ENCODE peak calls at places on chromosomes 6 and 20, in eight cellular contexts. One of them, this sample, is unnamed. For H3K27me3 and H3K36me3, the result is how much of the 10 kb centered on the place peaks cover.

GRCh38 chr20:63327229-63327745 is 33.9 kb downstream of the CHRNA4 start:
- DNase-seq in pancreas: no peak
- DNase-seq in body of pancreas: no peak
- DNase-seq in mesendoderm: no peak
- DNase-seq in transverse colon: no peak
- DNase-seq in cardiac muscle cell: no peak
- DNase-seq in ovary: no peak
- DNase-seq in spleen: no peak
- DNase-seq in this sample: no peak

GRCh38 chr20:48758206-48758820 is 69.5 kb downstream of the PREX1 start:
- DNase-seq in pancreas: no peak
- DNase-seq in body of pancreas: no peak
- DNase-seq in mesendoderm: no peak
- DNase-seq in transverse colon: peak
- DNase-seq in cardiac muscle cell: no peak
- DNase-seq in ovary: no peak
- DNase-seq in spleen: peak
- DNase-seq in this sample: no peak

GRCh38 chr6:170288091-170288631 is 2.7 kb downstream of the DLL1 start:
- DNase-seq in pancreas: no peak
- DNase-seq in body of pancreas: no peak
- DNase-seq in mesendoderm: no peak
- DNase-seq in transverse colon: no peak
- DNase-seq in cardiac muscle cell: no peak
- DNase-seq in ovary: no peak
- DNase-seq in spleen: peak
- DNase-seq in this sample: peak

GRCh38 chr6:9250852-9251251 is 815.5 kb upstream of the SLC35B3 start:
- DNase-seq in pancreas: peak
- DNase-seq in body of pancreas: peak
- DNase-seq in mesendoderm: peak
- DNase-seq in transverse colon: peak
- DNase-seq in cardiac muscle cell: peak
- DNase-seq in ovary: no peak
- DNase-seq in spleen: no peak
- DNase-seq in this sample: peak

GRCh38 chr6:166861304-166861703 is 95.0 kb downstream of the RNASET2 start:
- DNase-seq in pancreas: no peak
- DNase-seq in body of pancreas: no peak
- DNase-seq in mesendoderm: peak
- DNase-seq in transverse colon: no peak
- DNase-seq in cardiac muscle cell: no peak
- DNase-seq in ovary: no peak
- DNase-seq in spleen: no peak
- DNase-seq in this sample: no peak

GRCh38 chr20:3890410-3890751 is 1.2 kb downstream of the PANK2 start:
- DNase-seq in pancreas: no peak
- DNase-seq in body of pancreas: no peak
- DNase-seq in mesendoderm: no peak
- DNase-seq in transverse colon: no peak
- DNase-seq in cardiac muscle cell: peak
- DNase-seq in ovary: no peak
- DNase-seq in spleen: no peak
- DNase-seq in this sample: no peak

GRCh38 chr6:147684906-147685305 is 176.4 kb downstream of the SAMD5 start:
- DNase-seq in pancreas: no peak
- DNase-seq in body of pancreas: no peak
- DNase-seq in mesendoderm: no peak
- DNase-seq in transverse colon: no peak
- DNase-seq in cardiac muscle cell: no peak
- DNase-seq in ovary: no peak
- DNase-seq in spleen: no peak
- DNase-seq in this sample: no peak

GRCh38 chr6:108798672-108799355 is 49.4 kb upstream of the ARMC2 start:
- DNase-seq in pancreas: no peak
- DNase-seq in body of pancreas: peak
- DNase-seq in mesendoderm: peak
- DNase-seq in transverse colon: peak
- DNase-seq in cardiac muscle cell: peak
- DNase-seq in ovary: no peak
- DNase-seq in spleen: peak
- DNase-seq in this sample: no peak

GRCh38 chr6:37131104-37131959 is 38.6 kb upstream of the PIM1 start:
- DNase-seq in pancreas: no peak
- DNase-seq in body of pancreas: no peak
- DNase-seq in mesendoderm: peak
- DNase-seq in transverse colon: peak
- DNase-seq in cardiac muscle cell: peak
- DNase-seq in ovary: no peak
- DNase-seq in spleen: no peak
- DNase-seq in this sample: peak

GRCh38 chr6:32133786-32134185 is 3.7 kb upstream of the FKBPL start:
- DNase-seq in pancreas: no peak
- DNase-seq in body of pancreas: no peak
- DNase-seq in mesendoderm: no peak
- DNase-seq in transverse colon: no peak
- DNase-seq in cardiac muscle cell: no peak
- DNase-seq in ovary: no peak
- DNase-seq in spleen: no peak
- DNase-seq in this sample: no peak

GRCh38 chr20:50245561-50246366 is 55.1 kb downstream of the CEBPB start:
- DNase-seq in pancreas: no peak
- DNase-seq in body of pancreas: no peak
- DNase-seq in mesendoderm: no peak
- DNase-seq in transverse colon: no peak
- DNase-seq in cardiac muscle cell: no peak
- DNase-seq in ovary: no peak
- DNase-seq in spleen: no peak
- DNase-seq in this sample: no peak

GRCh38 chr20:62225026-62225425 is 4.9 kb upstream of the HRH3 start:
- DNase-seq in pancreas: no peak
- DNase-seq in body of pancreas: no peak
- DNase-seq in mesendoderm: no peak
- DNase-seq in transverse colon: no peak
- DNase-seq in cardiac muscle cell: no peak
- DNase-seq in ovary: no peak
- DNase-seq in spleen: no peak
- DNase-seq in this sample: no peak
- H3K27me3 ChIP-seq in pancreas: under half
- H3K27me3 ChIP-seq in body of pancreas: under half
- H3K27me3 ChIP-seq in mesendoderm: under half
- H3K27me3 ChIP-seq in transverse colon: half or more
- H3K27me3 ChIP-seq in cardiac muscle cell: half or more
- H3K27me3 ChIP-seq in ovary: under half
- H3K27me3 ChIP-seq in spleen: under half
- H3K27me3 ChIP-seq in this sample: under half

DNA sequence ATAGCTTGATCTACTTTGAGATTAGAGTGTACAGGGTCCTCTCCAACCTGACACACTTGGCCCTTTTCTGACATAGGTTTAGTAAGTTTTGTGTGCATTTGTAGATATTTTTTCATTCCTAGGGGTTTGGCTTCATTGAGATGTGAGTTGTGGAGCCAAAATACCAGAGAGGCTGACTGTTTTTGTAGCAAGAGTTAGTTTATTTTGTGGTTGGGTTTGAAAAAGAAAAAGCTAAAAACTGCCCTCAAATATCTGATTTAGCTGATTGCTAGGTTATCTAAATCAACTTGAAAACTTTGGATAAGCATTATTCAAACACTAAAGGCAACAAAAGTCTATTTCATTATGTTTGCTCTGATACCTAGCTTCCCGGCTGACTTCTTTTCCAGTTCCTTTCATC is 164.7 kb upstream of the CENPW start:
- DNase-seq in pancreas: no peak
- DNase-seq in body of pancreas: no peak
- DNase-seq in mesendoderm: no peak
- DNase-seq in transverse colon: no peak
- DNase-seq in cardiac muscle cell: no peak
- DNase-seq in ovary: no peak
- DNase-seq in spleen: no peak
- DNase-seq in this sample: no peak
- H3K4me3 ChIP-seq in pancreas: no peak
- H3K4me3 ChIP-seq in body of pancreas: no peak
- H3K4me3 ChIP-seq in mesendoderm: no peak
- H3K4me3 ChIP-seq in transverse colon: no peak
- H3K4me3 ChIP-seq in cardiac muscle cell: no peak
- H3K4me3 ChIP-seq in ovary: no peak
- H3K4me3 ChIP-seq in spleen: no peak
- H3K4me3 ChIP-seq in this sample: no peak

DNA sequence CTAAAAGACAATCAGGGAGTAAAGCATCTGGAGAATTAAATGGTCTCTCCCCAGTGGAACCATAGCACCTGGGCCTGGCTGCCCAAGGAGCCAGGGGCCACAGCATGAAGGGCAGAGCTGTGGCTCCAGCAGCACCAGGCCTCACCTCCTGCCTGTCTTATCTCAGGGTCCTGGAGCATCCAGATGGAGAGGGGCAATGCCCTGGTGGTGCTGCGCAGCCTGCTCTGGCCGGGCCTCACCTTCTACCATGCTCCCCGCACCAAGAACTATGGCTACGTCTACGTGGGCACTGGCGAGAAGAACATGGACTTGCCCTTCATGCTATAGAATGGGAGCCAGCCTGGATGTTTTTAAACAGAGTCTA is 17.0 kb downstream of the MRPS18A start:
- DNase-seq in pancreas: no peak
- DNase-seq in body of pancreas: no peak
- DNase-seq in mesendoderm: no peak
- DNase-seq in transverse colon: no peak
- DNase-seq in cardiac muscle cell: no peak
- DNase-seq in ovary: no peak
- DNase-seq in spleen: no peak
- DNase-seq in this sample: no peak
- H3K36me3 ChIP-seq in pancreas: under half
- H3K36me3 ChIP-seq in body of pancreas: under half
- H3K36me3 ChIP-seq in mesendoderm: under half
- H3K36me3 ChIP-seq in transverse colon: under half
- H3K36me3 ChIP-seq in cardiac muscle cell: under half
- H3K36me3 ChIP-seq in ovary: under half
- H3K36me3 ChIP-seq in spleen: half or more
- H3K36me3 ChIP-seq in this sample: under half

GRCh38 chr20:57428611-57429496 is 37.7 kb downstream of the RBM38 start:
- DNase-seq in pancreas: peak
- DNase-seq in body of pancreas: peak
- DNase-seq in mesendoderm: no peak
- DNase-seq in transverse colon: no peak
- DNase-seq in cardiac muscle cell: no peak
- DNase-seq in ovary: no peak
- DNase-seq in spleen: peak
- DNase-seq in this sample: peak

GRCh38 chr20:57426156-57426769 is 35.1 kb downstream of the RBM38 start:
- DNase-seq in pancreas: no peak
- DNase-seq in body of pancreas: no peak
- DNase-seq in mesendoderm: no peak
- DNase-seq in transverse colon: no peak
- DNase-seq in cardiac muscle cell: no peak
- DNase-seq in ovary: no peak
- DNase-seq in spleen: peak
- DNase-seq in this sample: peak

GRCh38 chr20:57426831-57427230 is 35.6 kb downstream of the RBM38 start:
- DNase-seq in pancreas: no peak
- DNase-seq in body of pancreas: no peak
- DNase-seq in mesendoderm: no peak
- DNase-seq in transverse colon: no peak
- DNase-seq in cardiac muscle cell: no peak
- DNase-seq in ovary: no peak
- DNase-seq in spleen: peak
- DNase-seq in this sample: no peak

GRCh38 chr20:57425150-57426013 is 34.2 kb downstream of the RBM38 start:
- DNase-seq in pancreas: no peak
- DNase-seq in body of pancreas: no peak
- DNase-seq in mesendoderm: peak
- DNase-seq in transverse colon: no peak
- DNase-seq in cardiac muscle cell: no peak
- DNase-seq in ovary: no peak
- DNase-seq in spleen: peak
- DNase-seq in this sample: peak

DNA sequence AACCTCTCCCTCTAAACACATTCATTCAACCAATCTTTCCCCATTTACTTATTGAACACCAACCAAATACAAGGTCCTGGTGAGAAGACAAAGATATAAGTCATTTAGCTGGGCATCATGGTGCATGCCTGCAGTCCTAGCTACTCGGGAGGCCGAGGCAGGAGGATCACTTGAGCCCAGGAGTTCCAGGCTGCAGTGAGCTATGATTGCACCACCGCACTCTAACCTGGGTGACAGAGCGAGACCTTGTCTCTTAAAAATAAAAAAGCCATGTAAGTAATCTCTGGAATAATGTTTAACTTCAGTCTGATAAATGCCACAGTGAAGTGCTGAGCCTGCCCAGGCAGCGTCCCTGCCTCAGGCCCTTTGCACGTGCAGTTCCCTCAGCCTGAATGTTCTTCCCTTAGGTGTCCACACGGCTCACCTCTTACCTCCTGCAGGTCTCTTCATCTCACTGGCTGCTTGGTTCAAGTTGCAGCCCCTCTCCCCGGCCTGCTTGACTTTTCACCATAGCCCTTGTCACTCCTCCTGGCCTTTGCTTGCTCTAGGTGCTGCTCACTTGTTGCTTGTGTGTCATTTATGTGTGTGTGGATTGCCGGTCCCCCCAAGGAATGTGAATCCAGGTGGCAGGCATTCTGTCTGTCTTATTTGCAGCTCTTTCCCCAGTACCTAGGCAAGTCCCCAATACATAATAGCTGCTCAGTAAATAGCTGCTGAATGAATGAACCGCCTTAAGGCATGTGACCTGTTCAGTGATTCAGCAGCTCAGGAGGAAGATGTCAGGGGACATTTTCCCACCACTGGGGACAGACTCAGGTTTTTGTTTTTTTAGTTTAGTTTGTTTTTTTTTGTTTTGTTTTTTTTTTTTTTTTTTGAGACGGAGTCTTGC is 36.3 kb downstream of the RBM38 start:
- DNase-seq in pancreas: no peak
- DNase-seq in body of pancreas: no peak
- DNase-seq in mesendoderm: no peak
- DNase-seq in transverse colon: no peak
- DNase-seq in cardiac muscle cell: no peak
- DNase-seq in ovary: no peak
- DNase-seq in spleen: peak
- DNase-seq in this sample: no peak
- H3K27me3 ChIP-seq in pancreas: under half
- H3K27me3 ChIP-seq in body of pancreas: under half
- H3K27me3 ChIP-seq in mesendoderm: under half
- H3K27me3 ChIP-seq in transverse colon: under half
- H3K27me3 ChIP-seq in cardiac muscle cell: under half
- H3K27me3 ChIP-seq in ovary: under half
- H3K27me3 ChIP-seq in spleen: under half
- H3K27me3 ChIP-seq in this sample: under half

GRCh38 chr6:10763006-10763405 is 15.4 kb downstream of the TMEM14B start:
- DNase-seq in pancreas: no peak
- DNase-seq in body of pancreas: no peak
- DNase-seq in mesendoderm: no peak
- DNase-seq in transverse colon: no peak
- DNase-seq in cardiac muscle cell: no peak
- DNase-seq in ovary: peak
- DNase-seq in spleen: no peak
- DNase-seq in this sample: no peak

GRCh38 chr6:10756085-10756484 is 8.5 kb downstream of the TMEM14B start:
- DNase-seq in pancreas: no peak
- DNase-seq in body of pancreas: no peak
- DNase-seq in mesendoderm: no peak
- DNase-seq in transverse colon: no peak
- DNase-seq in cardiac muscle cell: no peak
- DNase-seq in ovary: no peak
- DNase-seq in spleen: no peak
- DNase-seq in this sample: no peak

GRCh38 chr6:10759312-10759839 is 11.8 kb downstream of the TMEM14B start:
- DNase-seq in pancreas: no peak
- DNase-seq in body of pancreas: no peak
- DNase-seq in mesendoderm: peak
- DNase-seq in transverse colon: no peak
- DNase-seq in cardiac muscle cell: peak
- DNase-seq in ovary: no peak
- DNase-seq in spleen: no peak
- DNase-seq in this sample: peak

GRCh38 chr6:10759884-10760329 is 12.3 kb downstream of the TMEM14B start:
- DNase-seq in pancreas: peak
- DNase-seq in body of pancreas: peak
- DNase-seq in mesendoderm: no peak
- DNase-seq in transverse colon: no peak
- DNase-seq in cardiac muscle cell: no peak
- DNase-seq in ovary: peak
- DNase-seq in spleen: no peak
- DNase-seq in this sample: no peak
- H3K4me3 ChIP-seq in pancreas: no peak
- H3K4me3 ChIP-seq in body of pancreas: no peak
- H3K4me3 ChIP-seq in mesendoderm: no peak
- H3K4me3 ChIP-seq in transverse colon: no peak
- H3K4me3 ChIP-seq in cardiac muscle cell: no peak
- H3K4me3 ChIP-seq in ovary: no peak
- H3K4me3 ChIP-seq in spleen: no peak
- H3K4me3 ChIP-seq in this sample: no peak